ENCODE peak calls at places on chromosomes 5 and 9, in six cellular contexts. One of them, this sample, is unnamed.

GRCh38 chr5:145981612-145982571 is 45.5 kb downstream of the SH3RF2 start:
- DNase-seq in IMR-90: no peak
- DNase-seq in testis: no peak
- DNase-seq in GM12878: no peak
- DNase-seq in tibial nerve: no peak
- DNase-seq in A549: no peak
- DNase-seq in this sample: peak

GRCh38 chr5:42949348-42950090 is 90.6 kb downstream of the ANXA2R start:
- DNase-seq in IMR-90: peak
- DNase-seq in A549: peak
- DNase-seq in GM12878: peak
- DNase-seq in tibial nerve: peak
- DNase-seq in testis: no peak
- DNase-seq in this sample: peak

GRCh38 chr9:126650830-126651341 is 37.2 kb downstream of the LMX1B start:
- DNase-seq in testis: no peak
- DNase-seq in A549: no peak
- DNase-seq in IMR-90: no peak
- DNase-seq in GM12878: no peak
- DNase-seq in tibial nerve: no peak
- DNase-seq in this sample: no peak

GRCh38 chr5:86824642-86825041 is 206.9 kb downstream of the COX7C start:
- DNase-seq in testis: no peak
- DNase-seq in GM12878: no peak
- DNase-seq in A549: no peak
- DNase-seq in IMR-90: no peak
- DNase-seq in tibial nerve: no peak
- DNase-seq in this sample: no peak

GRCh38 chr5:167869125-167869524 is 422.3 kb upstream of the WWC1 start:
- DNase-seq in testis: no peak
- DNase-seq in A549: no peak
- DNase-seq in tibial nerve: no peak
- DNase-seq in GM12878: no peak
- DNase-seq in IMR-90: no peak
- DNase-seq in this sample: no peak

GRCh38 chr5:168128154-168128553 is 163.3 kb upstream of the WWC1 start:
- DNase-seq in A549: no peak
- DNase-seq in IMR-90: no peak
- DNase-seq in tibial nerve: no peak
- DNase-seq in testis: no peak
- DNase-seq in GM12878: no peak
- DNase-seq in this sample: no peak

GRCh38 chr5:150642567-150642927 is 2.1 kb downstream of the SYNPO start:
- DNase-seq in testis: peak
- DNase-seq in tibial nerve: peak
- DNase-seq in A549: peak
- DNase-seq in IMR-90: peak
- DNase-seq in GM12878: no peak
- DNase-seq in this sample: peak

GRCh38 chr5:51495672-51496071 is 112.4 kb downstream of the ISL1 start:
- DNase-seq in IMR-90: peak
- DNase-seq in tibial nerve: no peak
- DNase-seq in GM12878: no peak
- DNase-seq in A549: no peak
- DNase-seq in testis: no peak
- DNase-seq in this sample: no peak

GRCh38 chr5:58751222-58751621 is 168.3 kb downstream of the RAB3C start:
- DNase-seq in A549: no peak
- DNase-seq in GM12878: no peak
- DNase-seq in IMR-90: peak
- DNase-seq in tibial nerve: no peak
- DNase-seq in testis: no peak
- DNase-seq in this sample: peak

GRCh38 chr9:116549786-116550660 is 137.1 kb upstream of the TRIM32 start:
- DNase-seq in tibial nerve: no peak
- DNase-seq in testis: no peak
- DNase-seq in GM12878: no peak
- DNase-seq in A549: no peak
- DNase-seq in IMR-90: peak
- DNase-seq in this sample: no peak

GRCh38 chr9:124469011-124469832 is 19.0 kb downstream of the ADGRD2 start:
- DNase-seq in IMR-90: no peak
- DNase-seq in testis: no peak
- DNase-seq in A549: no peak
- DNase-seq in tibial nerve: no peak
- DNase-seq in GM12878: no peak
- DNase-seq in this sample: no peak

GRCh38 chr9:88721528-88722279 is 186.7 kb downstream of the NXNL2 start:
- DNase-seq in testis: no peak
- DNase-seq in tibial nerve: no peak
- DNase-seq in GM12878: no peak
- DNase-seq in A549: no peak
- DNase-seq in IMR-90: no peak
- DNase-seq in this sample: no peak

GRCh38 chr9:136147038-136147889 is 28.6 kb upstream of the TMEM250 start:
- DNase-seq in tibial nerve: no peak
- DNase-seq in IMR-90: no peak
- DNase-seq in GM12878: no peak
- DNase-seq in A549: no peak
- DNase-seq in testis: no peak
- DNase-seq in this sample: no peak

GRCh38 chr9:2157277-2158105 is 142.3 kb downstream of the SMARCA2 start:
- DNase-seq in GM12878: no peak
- DNase-seq in testis: peak
- DNase-seq in tibial nerve: no peak
- DNase-seq in A549: peak
- DNase-seq in IMR-90: peak
- DNase-seq in this sample: no peak

GRCh38 chr9:21746550-21746949 is 55.9 kb upstream of the MTAP start:
- DNase-seq in GM12878: no peak
- DNase-seq in testis: no peak
- DNase-seq in IMR-90: no peak
- DNase-seq in A549: no peak
- DNase-seq in tibial nerve: no peak
- DNase-seq in this sample: no peak

GRCh38 chr5:143248822-143249579 is 154.5 kb downstream of the NR3C1 start:
- DNase-seq in tibial nerve: no peak
- DNase-seq in IMR-90: peak
- DNase-seq in testis: no peak
- DNase-seq in GM12878: no peak
- DNase-seq in A549: no peak
- DNase-seq in this sample: no peak

GRCh38 chr5:139904566-139905400 is 109.2 kb downstream of the PSD2 start:
- DNase-seq in tibial nerve: no peak
- DNase-seq in GM12878: no peak
- DNase-seq in testis: no peak
- DNase-seq in IMR-90: no peak
- DNase-seq in A549: no peak
- DNase-seq in this sample: no peak

GRCh38 chr9:78612089-78612488 is 315.2 kb downstream of the PSAT1 start:
- DNase-seq in testis: no peak
- DNase-seq in tibial nerve: no peak
- DNase-seq in IMR-90: peak
- DNase-seq in A549: no peak
- DNase-seq in GM12878: no peak
- DNase-seq in this sample: no peak

GRCh38 chr9:132141364-132141947 is 20.4 kb upstream of the NTNG2 start:
- DNase-seq in A549: no peak
- DNase-seq in GM12878: no peak
- DNase-seq in tibial nerve: no peak
- DNase-seq in testis: no peak
- DNase-seq in IMR-90: no peak
- DNase-seq in this sample: no peak

GRCh38 chr5:167853421-167853820 is 438.0 kb upstream of the WWC1 start:
- DNase-seq in A549: no peak
- DNase-seq in testis: no peak
- DNase-seq in IMR-90: peak
- DNase-seq in tibial nerve: no peak
- DNase-seq in GM12878: no peak
- DNase-seq in this sample: no peak

GRCh38 chr9:71268871-71269640 is 147.6 kb upstream of the TRPM3 start:
- DNase-seq in IMR-90: no peak
- DNase-seq in testis: no peak
- DNase-seq in A549: no peak
- DNase-seq in tibial nerve: no peak
- DNase-seq in GM12878: no peak
- DNase-seq in this sample: no peak

GRCh38 chr9:128550226-128550625 is 2.2 kb upstream of the SPTAN1 start:
- DNase-seq in GM12878: no peak
- DNase-seq in A549: no peak
- DNase-seq in IMR-90: no peak
- DNase-seq in tibial nerve: no peak
- DNase-seq in testis: no peak
- DNase-seq in this sample: no peak

GRCh38 chr9:128552153-128552743 is at the start of gene SPTAN1:
- DNase-seq in GM12878: peak
- DNase-seq in IMR-90: peak
- DNase-seq in A549: peak
- DNase-seq in tibial nerve: peak
- DNase-seq in testis: peak
- DNase-seq in this sample: peak

GRCh38 chr9:128550770-128551651 is 1.4 kb upstream of the SPTAN1 start:
- DNase-seq in A549: no peak
- DNase-seq in testis: peak
- DNase-seq in tibial nerve: no peak
- DNase-seq in GM12878: no peak
- DNase-seq in IMR-90: peak
- DNase-seq in this sample: no peak

GRCh38 chr9:128552744-128553221 is 396 bp downstream of the SPTAN1 start:
- DNase-seq in testis: peak
- DNase-seq in A549: no peak
- DNase-seq in tibial nerve: no peak
- DNase-seq in IMR-90: no peak
- DNase-seq in GM12878: no peak
- DNase-seq in this sample: peak

DNA sequence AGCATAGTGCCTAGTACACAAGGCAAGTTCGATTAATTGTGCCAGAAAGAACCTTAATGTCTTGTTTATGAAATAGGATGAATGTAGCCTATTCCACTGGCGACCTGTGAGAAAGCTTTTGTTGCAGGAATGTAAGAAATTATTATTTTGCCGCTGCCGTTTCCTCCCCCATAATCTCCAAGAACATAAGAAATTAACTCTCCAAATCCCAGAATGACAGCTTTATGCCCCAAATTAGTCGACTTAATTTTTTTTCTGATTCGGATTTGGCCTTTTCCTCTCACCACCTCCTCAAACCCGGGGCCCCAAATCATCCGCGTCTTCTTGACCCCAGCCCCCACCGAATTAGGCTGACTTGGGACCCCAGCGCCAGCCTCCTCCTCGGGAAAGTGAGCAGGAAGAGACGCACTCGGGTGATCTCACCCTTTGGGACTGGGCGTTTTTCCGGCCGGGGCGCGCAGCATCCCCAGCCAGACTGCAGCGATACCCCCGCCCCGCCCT is 685 bp upstream of the SPTAN1 start:
- DNase-seq in GM12878: no peak
- DNase-seq in IMR-90: no peak
- DNase-seq in testis: no peak
- DNase-seq in tibial nerve: no peak
- DNase-seq in A549: no peak
- DNase-seq in this sample: no peak
- TF ChIP-seq POLR2A in GM12878: no peak
- TF ChIP-seq POLR2A in IMR-90: no peak
- TF ChIP-seq POLR2A in testis: no peak
- TF ChIP-seq POLR2A in tibial nerve: peak
- TF ChIP-seq POLR2A in A549: no peak
- TF ChIP-seq POLR2A in this sample: no peak

GRCh38 chr5:179278546-179278945 is 66.7 kb downstream of the ADAMTS2 start:
- DNase-seq in IMR-90: no peak
- DNase-seq in tibial nerve: no peak
- DNase-seq in testis: no peak
- DNase-seq in GM12878: no peak
- DNase-seq in A549: no peak
- DNase-seq in this sample: no peak

GRCh38 chr5:179275941-179276837 is 69.1 kb downstream of the ADAMTS2 start:
- DNase-seq in IMR-90: peak
- DNase-seq in tibial nerve: peak
- DNase-seq in A549: no peak
- DNase-seq in testis: no peak
- DNase-seq in GM12878: no peak
- DNase-seq in this sample: peak

GRCh38 chr5:179278119-179278518 is 67.1 kb downstream of the ADAMTS2 start:
- DNase-seq in testis: no peak
- DNase-seq in IMR-90: peak
- DNase-seq in A549: no peak
- DNase-seq in tibial nerve: no peak
- DNase-seq in GM12878: no peak
- DNase-seq in this sample: no peak

GRCh38 chr5:179275381-179275878 is 69.8 kb downstream of the ADAMTS2 start:
- DNase-seq in A549: no peak
- DNase-seq in IMR-90: no peak
- DNase-seq in GM12878: no peak
- DNase-seq in tibial nerve: no peak
- DNase-seq in testis: no peak
- DNase-seq in this sample: no peak

GRCh38 chr5:179276838-179277395 is 68.3 kb downstream of the ADAMTS2 start:
- DNase-seq in testis: no peak
- DNase-seq in A549: no peak
- DNase-seq in GM12878: no peak
- DNase-seq in tibial nerve: no peak
- DNase-seq in IMR-90: no peak
- DNase-seq in this sample: no peak
- TF ChIP-seq CTCF in testis: no peak
- TF ChIP-seq CTCF in A549: no peak
- TF ChIP-seq CTCF in GM12878: no peak
- TF ChIP-seq CTCF in tibial nerve: no peak
- TF ChIP-seq CTCF in IMR-90: peak
- TF ChIP-seq CTCF in this sample: no peak

GRCh38 chr9:134210908-134211810 is 46.8 kb upstream of the RNU6ATAC start:
- DNase-seq in IMR-90: no peak
- DNase-seq in testis: peak
- DNase-seq in A549: no peak
- DNase-seq in GM12878: no peak
- DNase-seq in tibial nerve: peak
- DNase-seq in this sample: no peak

GRCh38 chr9:134211811-134212460 is 47.6 kb upstream of the RNU6ATAC start:
- DNase-seq in A549: no peak
- DNase-seq in tibial nerve: no peak
- DNase-seq in testis: no peak
- DNase-seq in IMR-90: no peak
- DNase-seq in GM12878: no peak
- DNase-seq in this sample: peak

GRCh38 chr9:134208981-134209725 is 44.8 kb upstream of the RNU6ATAC start:
- DNase-seq in GM12878: no peak
- DNase-seq in tibial nerve: no peak
- DNase-seq in A549: no peak
- DNase-seq in testis: no peak
- DNase-seq in IMR-90: no peak
- DNase-seq in this sample: peak

GRCh38 chr9:134209731-134210311 is 45.5 kb upstream of the RNU6ATAC start:
- DNase-seq in testis: no peak
- DNase-seq in GM12878: no peak
- DNase-seq in IMR-90: no peak
- DNase-seq in A549: no peak
- DNase-seq in tibial nerve: no peak
- DNase-seq in this sample: no peak

GRCh38 chr9:134210511-134210907 is 46.1 kb upstream of the RNU6ATAC start:
- DNase-seq in testis: no peak
- DNase-seq in IMR-90: no peak
- DNase-seq in tibial nerve: no peak
- DNase-seq in GM12878: no peak
- DNase-seq in A549: no peak
- DNase-seq in this sample: peak
- TF ChIP-seq POLR2A in testis: no peak
- TF ChIP-seq POLR2A in IMR-90: no peak
- TF ChIP-seq POLR2A in tibial nerve: no peak
- TF ChIP-seq POLR2A in GM12878: no peak
- TF ChIP-seq POLR2A in A549: no peak
- TF ChIP-seq POLR2A in this sample: no peak

GRCh38 chr5:141960018-141960417 is 2.0 kb upstream of the PCDH12 start:
- DNase-seq in tibial nerve: no peak
- DNase-seq in IMR-90: no peak
- DNase-seq in GM12878: no peak
- DNase-seq in testis: no peak
- DNase-seq in A549: no peak
- DNase-seq in this sample: no peak
- TF ChIP-seq CTCF in tibial nerve: no peak
- TF ChIP-seq CTCF in IMR-90: no peak
- TF ChIP-seq CTCF in GM12878: peak
- TF ChIP-seq CTCF in testis: no peak
- TF ChIP-seq CTCF in A549: no peak
- TF ChIP-seq CTCF in this sample: no peak